ENCODE peak calls at places on chromosome 12, in nine cellular contexts. O is HFFc6; T is caudate nucleus; D is upper lobe of left lung; P is CD4-positive, alpha-beta memory T cell; E is stimulated activated CD4-positive, alpha-beta T cell treated with anti-CD3 and anti-CD28 coated beads, Interleukin-1b, Interleukin-23, amount 100 ng/mL, for 24 hours; V is NCI-H2029; F is Peyer's patch; X is HS-5. A is an unnamed sample.

GRCh38 chr12:82866946-82867345 is 180.2 kb downstream of the TMTC2 start:
- DNase-seq in O (no peak), T (no peak), D (no peak), P (no peak), E (no peak), V (no peak), F (no peak), X (no peak), A (no peak)

GRCh38 chr12:108131657-108132126 is 2.6 kb downstream of the WSCD2 start:
- DNase-seq in O (no peak), T (no peak), D (no peak), P (no peak), E (no peak), V (no peak), F (no peak), X (no peak), A (no peak)

GRCh38 chr12:102948941-102949352 is 8.5 kb upstream of the ASCL1 start:
- DNase-seq in O (no peak), T (no peak), D (no peak), P (peak), E (peak), V (peak), F (peak), X (no peak), A (peak)

GRCh38 chr12:5071496-5071895 is 27.8 kb downstream of the KCNA5 start:
- DNase-seq in O (no peak), T (no peak), D (no peak), P (no peak), E (no peak), V (no peak), F (no peak), X (no peak), A (no peak)

GRCh38 chr12:98635657-98636323 is 8.8 kb downstream of the IKBIP start:
- DNase-seq in O (peak), T (no peak), D (no peak), P (no peak), E (no peak), V (peak), F (no peak), X (no peak), A (no peak)

GRCh38 chr12:40312982-40313576 is 88.3 kb downstream of the LRRK2 start:
- DNase-seq in O (peak), T (no peak), D (no peak), P (peak), E (no peak), V (no peak), F (no peak), X (no peak), A (no peak)

GRCh38 chr12:12686925-12687324 is 9.1 kb downstream of the GPR19 start:
- DNase-seq in O (peak), T (no peak), D (no peak), P (no peak), E (no peak), V (no peak), F (no peak), X (peak), A (no peak)

GRCh38 chr12:106135781-106136180 is 3.0 kb downstream of the NUAK1 start:
- DNase-seq in O (peak), T (no peak), D (no peak), P (no peak), E (no peak), V (no peak), F (no peak), X (no peak), A (no peak)

GRCh38 chr12:32970465-32971110 is 74.0 kb upstream of the PKP2 start:
- DNase-seq in O (no peak), T (no peak), D (no peak), P (no peak), E (no peak), V (no peak), F (no peak), X (no peak), A (no peak)

GRCh38 chr12:30595742-30596141 is 99.9 kb downstream of the IPO8 start:
- DNase-seq in O (no peak), T (no peak), D (no peak), P (no peak), E (no peak), V (no peak), F (no peak), X (no peak), A (no peak)

A was measured in amygdala.